ENCODE peak calls at places on chromosomes 3 and 15, in six cellular contexts. A, N, O, D, S and I are unnamed samples.
A peak's percentile ranks its signal among the peaks of the same experiment; 100 is the strongest.

GRCh38 chr3:162302983-162303624 is 806.5 kb downstream of the OTOL1 start:
- DNase-seq in A (peak; percentile 51), N (no peak), O (peak; percentile 42), D (no peak), S (no peak), I (no peak)

GRCh38 chr15:99341786-99342185 is 90.5 kb downstream of the LRRC28 start:
- DNase-seq in A (no peak), N (peak; percentile 12), O (no peak), D (no peak), S (no peak), I (no peak)

GRCh38 chr3:169308654-169309325 is 354.7 kb downstream of the MECOM start:
- DNase-seq in A (peak; percentile 33), N (no peak), O (peak; percentile 40), D (no peak), S (no peak), I (no peak)

GRCh38 chr3:110625126-110625798 is 446.4 kb upstream of the NECTIN3 start:
- DNase-seq in A (no peak), N (no peak), O (no peak), D (no peak), S (no peak), I (no peak)

GRCh38 chr3:21672303-21672702 is 78.7 kb downstream of the ZNF385D start:
- DNase-seq in A (peak; percentile 90), N (peak; percentile 96), O (peak; percentile 98), D (no peak), S (no peak), I (peak; percentile 70)

GRCh38 chr3:87228316-87228715 is 1.2 kb downstream of the CHMP2B start:
- DNase-seq in A (peak; percentile 5), N (peak; percentile 75), O (peak; percentile 59), D (no peak), S (no peak), I (no peak)

GRCh38 chr15:25091421-25092158 is 136.8 kb downstream of the SNRPN start:
- DNase-seq in A (no peak), N (no peak), O (no peak), D (no peak), S (no peak), I (no peak)

GRCh38 chr15:92385096-92385495 is 8.6 kb upstream of the ST8SIA2 start:
- DNase-seq in A (no peak), N (peak; percentile 86), O (peak; percentile 18), D (no peak), S (no peak), I (peak; percentile 60)

GRCh38 chr3:125151916-125152315 is 60.6 kb downstream of the SLC12A8 start:
- DNase-seq in A (peak; percentile 61), N (peak; percentile 70), O (peak; percentile 59), D (no peak), S (no peak), I (no peak)

GRCh38 chr3:160754371-160754854 is 1.6 kb upstream of the PPM1L start:
- DNase-seq in A (peak; percentile 55), N (peak; percentile 72), O (peak; percentile 42), D (peak; percentile 45), S (peak; percentile 20), I (peak; percentile 23)

GRCh38 chr15:73225358-73226015 is 143.3 kb downstream of the HCN4 start:
- DNase-seq in A (no peak), N (no peak), O (no peak), D (no peak), S (no peak), I (no peak)

GRCh38 chr3:5485427-5485826 is 297.9 kb downstream of the EDEM1 start:
- DNase-seq in A (no peak), N (no peak), O (no peak), D (no peak), S (no peak), I (no peak)

GRCh38 chr15:48582472-48583235 is 62.9 kb downstream of the FBN1 start:
- DNase-seq in A (peak; percentile 92), N (peak; percentile 95), O (peak; percentile 95), D (no peak), S (no peak), I (peak; percentile 26)

GRCh38 chr15:37765809-37766208 is 168.6 kb upstream of the TMCO5A start:
- DNase-seq in A (peak; percentile 5), N (peak; percentile 19), O (no peak), D (no peak), S (no peak), I (no peak)

GRCh38 chr3:32972482-32973146 is 21.2 kb downstream of the CCR4 start:
- DNase-seq in A (no peak), N (no peak), O (no peak), D (no peak), S (no peak), I (no peak)

GRCh38 chr3:15989419-15989818 is 185.1 kb upstream of the GALNT15 start:
- DNase-seq in A (no peak), N (peak; percentile 24), O (no peak), D (no peak), S (no peak), I (no peak)

GRCh38 chr15:73397461-73397860 is 28.7 kb upstream of the HCN4 start:
- DNase-seq in A (no peak), N (no peak), O (no peak), D (no peak), S (no peak), I (no peak)

GRCh38 chr15:90885432-90886290 is 1.4 kb downstream of the FES start:
- DNase-seq in A (peak; percentile 71), N (peak; percentile 68), O (no peak), D (peak; percentile 85), S (peak; percentile 80), I (peak; percentile 65)

GRCh38 chr3:178275311-178275710 is 260.9 kb upstream of the KCNMB2 start:
- DNase-seq in A (no peak), N (no peak), O (no peak), D (no peak), S (no peak), I (no peak)

GRCh38 chr3:11385908-11386307 is 113.7 kb downstream of the ATG7 start:
- DNase-seq in A (no peak), N (no peak), O (peak; percentile 90), D (peak; percentile 40), S (no peak), I (peak; percentile 73)

GRCh38 chr3:151305778-151306157 is 10.9 kb downstream of the GPR87 start:
- DNase-seq in A (no peak), N (peak; percentile 69), O (no peak), D (no peak), S (no peak), I (peak; percentile 9)

GRCh38 chr15:79176151-79176550 is 85.6 kb upstream of the RASGRF1 start:
- DNase-seq in A (no peak), N (no peak), O (no peak), D (no peak), S (no peak), I (no peak)

GRCh38 chr3:46129588-46130272 is 78.4 kb downstream of the CCR1 start:
- DNase-seq in A (no peak), N (no peak), O (no peak), D (no peak), S (no peak), I (no peak)

GRCh38 chr3:126146525-126147146 is 33.8 kb downstream of the ALDH1L1 start:
- DNase-seq in A (no peak), N (no peak), O (no peak), D (peak; percentile 33), S (no peak), I (no peak)

GRCh38 chr3:123446610-123447109 is 2.2 kb downstream of the ADCY5 start:
- DNase-seq in A (no peak), N (no peak), O (no peak), D (no peak), S (no peak), I (no peak)

GRCh38 chr3:123448503-123449091 is at the start of gene ADCY5:
- DNase-seq in A (no peak), N (peak; percentile 48), O (no peak), D (no peak), S (peak; percentile 19), I (peak; percentile 31)

GRCh38 chr3:123446210-123446609 is 2.7 kb downstream of the ADCY5 start:
- DNase-seq in A (no peak), N (no peak), O (no peak), D (no peak), S (no peak), I (no peak)

GRCh38 chr3:123447749-123448502 is 964 bp downstream of the ADCY5 start:
- DNase-seq in A (no peak), N (peak; percentile 32), O (no peak), D (no peak), S (no peak), I (peak; percentile 23)

DNA sequence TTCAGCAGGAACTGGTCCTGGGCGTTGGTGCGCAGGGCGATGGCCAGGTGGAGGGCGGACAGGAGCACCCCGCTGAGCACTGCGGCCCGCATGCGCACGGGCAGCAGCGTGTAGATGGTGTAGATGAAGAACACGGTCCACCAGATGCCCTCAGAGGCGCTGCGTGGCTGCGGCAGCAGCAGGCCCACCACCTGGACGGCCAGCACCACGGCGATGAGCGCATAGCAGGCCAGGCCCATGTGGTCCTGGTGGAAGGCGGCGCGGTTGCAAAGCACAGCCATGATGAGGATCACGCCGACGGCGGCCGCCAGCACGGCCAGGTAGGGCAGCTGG is 1.5 kb downstream of the ADCY5 start:
- DNase-seq in A (no peak), N (no peak), O (no peak), D (no peak), S (no peak), I (no peak)
- H3K4me3 ChIP-seq in A (no peak overlapping the region), N (no peak overlapping the region), O (no peak overlapping the region), D (no peak overlapping the region), S (peak overlapping the region; percentile 44), I (no peak overlapping the region)

GRCh38 chr3:104281713-104282112 is 1085.0 kb upstream of the ALCAM start:
- DNase-seq in A (no peak), N (no peak), O (no peak), D (no peak), S (no peak), I (no peak)
- H3K9me3 ChIP-seq in A (no peaks in the 10 kb centered on the region), N (no peaks in the 10 kb centered on the region), O (peaks cover 8% of the 10 kb centered on the region), D (peaks cover 78% of the 10 kb centered on the region), S (peaks cover 7% of the 10 kb centered on the region), I (peaks cover 10% of the 10 kb centered on the region)

GRCh38 chr3:71640549-71640948 is 57.0 kb upstream of the FOXP1 start:
- DNase-seq in A (no peak), N (no peak), O (no peak), D (no peak), S (no peak), I (no peak)
- H3K4me3 ChIP-seq in A (no peak overlapping the region), N (no peak overlapping the region), O (no peak overlapping the region), D (no peak overlapping the region), S (no peak overlapping the region), I (no peak overlapping the region)

DNA sequence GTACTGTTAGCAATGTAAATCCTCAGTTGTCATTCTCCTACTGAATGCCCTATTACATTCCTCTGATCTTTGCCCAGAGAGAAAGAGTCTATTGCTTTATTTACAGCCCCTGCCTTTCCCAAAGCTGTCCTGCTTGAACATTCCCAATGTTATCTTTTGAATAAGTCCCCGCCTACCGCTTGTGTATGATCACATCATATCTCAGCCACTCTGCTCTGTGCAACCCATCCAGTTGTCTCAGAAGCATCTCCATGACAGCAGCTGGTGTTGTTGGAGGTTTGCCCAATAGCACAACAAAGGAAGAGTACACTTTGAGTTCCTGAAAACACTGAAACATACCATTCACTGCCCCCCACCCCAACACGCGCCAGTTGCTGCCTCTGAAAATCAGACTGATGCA is 22.0 kb upstream of the FAM3D start:
- DNase-seq in A (no peak), N (no peak), O (no peak), D (no peak), S (no peak), I (no peak)
- H3K9me3 ChIP-seq in A (no peaks in the 10 kb centered on the region), N (no peaks in the 10 kb centered on the region), O (peaks cover 3% of the 10 kb centered on the region), D (peaks cover 24% of the 10 kb centered on the region), S (no peaks in the 10 kb centered on the region), I (peaks cover 8% of the 10 kb centered on the region)